ENCODE peak calls at places on chromosomes 1 and 21, in six cellular contexts. K is uterus, X is gastrocnemius medialis, O is adrenal gland, Q is transverse colon, G is Peyer's patch. D is an unnamed sample.

GRCh38 chr21:29228306-29228705 is 70.4 kb upstream of the BACH1 start:
- DNase-seq in K (no peak), X (no peak), O (no peak), Q (no peak), G (no peak), D (no peak)

GRCh38 chr1:62398377-62398776 is 38.5 kb upstream of the USP1 start:
- DNase-seq in K (no peak), X (no peak), O (no peak), Q (no peak), G (no peak), D (no peak)

GRCh38 chr1:224223819-224224714 is 41.0 kb downstream of the DEGS1 start:
- DNase-seq in K (no peak), X (no peak), O (no peak), Q (no peak), G (no peak), D (no peak)

GRCh38 chr1:59900640-59901039 is 25.9 kb downstream of the CYP2J2 start:
- DNase-seq in K (no peak), X (no peak), O (no peak), Q (no peak), G (no peak), D (no peak)

GRCh38 chr1:162918111-162918754 is 57.3 kb upstream of the CCDC190 start:
- DNase-seq in K (no peak), X (no peak), O (no peak), Q (no peak), G (no peak), D (no peak)

GRCh38 chr1:21909286-21909759 is 27.8 kb downstream of the HSPG2 start:
- DNase-seq in K (no peak), X (peak; percentile 34), O (peak; percentile 72), Q (no peak), G (no peak), D (no peak)

GRCh38 chr1:46027788-46028573 is 104.4 kb downstream of the PIK3R3 start:
- DNase-seq in K (no peak), X (no peak), O (no peak), Q (no peak), G (no peak), D (no peak)

GRCh38 chr21:40345700-40346099 is 478.5 kb downstream of the PCP4 start:
- DNase-seq in K (no peak), X (no peak), O (no peak), Q (no peak), G (no peak), D (no peak)

GRCh38 chr1:98001764-98002163 is 80.9 kb upstream of the DPYD start:
- DNase-seq in K (no peak), X (no peak), O (no peak), Q (no peak), G (no peak), D (no peak)

GRCh38 chr21:44920694-44921604 is at the start of gene ITGB2:
- DNase-seq in K (no peak), X (no peak), O (peak; percentile 49), Q (peak; percentile 57), G (peak; percentile 86), D (no peak)

GRCh38 chr1:20711285-20712209 is 6.3 kb downstream of the KIF17 start:
- DNase-seq in K (no peak), X (no peak), O (no peak), Q (no peak), G (no peak), D (no peak)

GRCh38 chr1:214558002-214558770 is 6.8 kb upstream of the PTPN14 start:
- DNase-seq in K (peak; percentile 21), X (no peak), O (no peak), Q (no peak), G (no peak), D (no peak)

GRCh38 chr1:5727871-5728643 is 264.2 kb downstream of the NPHP4 start:
- DNase-seq in K (no peak), X (no peak), O (no peak), Q (no peak), G (no peak), D (no peak)

GRCh38 chr1:32868085-32868484 is 2.6 kb downstream of the FNDC5 start:
- DNase-seq in K (no peak), X (no peak), O (no peak), Q (no peak), G (no peak), D (peak; percentile 13)

GRCh38 chr1:228087771-228088251 is 5.3 kb downstream of the ARF1 start:
- DNase-seq in K (no peak), X (no peak), O (peak; percentile 69), Q (peak; percentile 9), G (no peak), D (peak; percentile 38)

GRCh38 chr1:211551628-211552465 is 27.1 kb downstream of the SLC30A1 start:
- DNase-seq in K (no peak), X (no peak), O (no peak), Q (no peak), G (peak; percentile 22), D (no peak)

GRCh38 chr1:41683681-41684500 is 199.4 kb upstream of the EDN2 start:
- DNase-seq in K (no peak), X (no peak), O (peak; percentile 47), Q (no peak), G (peak; percentile 64), D (no peak)

GRCh38 chr21:40625991-40626390 is 221.0 kb downstream of the DSCAM start:
- DNase-seq in K (no peak), X (no peak), O (no peak), Q (no peak), G (no peak), D (no peak)

GRCh38 chr1:63326106-63326472 is 3.7 kb downstream of the FOXD3 start:
- DNase-seq in K (no peak), X (no peak), O (no peak), Q (no peak), G (no peak), D (no peak)

GRCh38 chr1:14866841-14867626 is 268.5 kb downstream of the KAZN start:
- DNase-seq in K (no peak), X (no peak), O (no peak), Q (no peak), G (no peak), D (no peak)

GRCh38 chr1:202135221-202135721 is 9.3 kb downstream of the ARL8A start:
- DNase-seq in K (peak; percentile 66), X (peak; percentile 40), O (peak; percentile 72), Q (peak; percentile 55), G (peak; percentile 74), D (peak; percentile 80)

GRCh38 chr1:2815551-2815950 is 14.1 kb upstream of the TTC34 start:
- DNase-seq in K (no peak), X (no peak), O (no peak), Q (no peak), G (no peak), D (no peak)

GRCh38 chr1:247111636-247112478 is 7.7 kb upstream of the ZNF669 start:
- DNase-seq in K (peak; percentile 60), X (peak; percentile 62), O (peak; percentile 67), Q (peak; percentile 69), G (peak; percentile 67), D (peak; percentile 75)

GRCh38 chr1:69494171-69494570 is 73.6 kb upstream of the LRRC7 start:
- DNase-seq in K (no peak), X (no peak), O (no peak), Q (no peak), G (no peak), D (no peak)

GRCh38 chr21:42239973-42240372 is 21.0 kb downstream of the ABCG1 start:
- DNase-seq in K (no peak), X (no peak), O (no peak), Q (no peak), G (no peak), D (no peak)

GRCh38 chr21:42245348-42246185 is 26.6 kb downstream of the ABCG1 start:
- DNase-seq in K (no peak), X (no peak), O (peak; percentile 52), Q (no peak), G (no peak), D (peak; percentile 51)

GRCh38 chr21:42242611-42243010 is 23.7 kb downstream of the ABCG1 start:
- DNase-seq in K (no peak), X (no peak), O (no peak), Q (no peak), G (no peak), D (no peak)

GRCh38 chr21:42239556-42239955 is 20.6 kb downstream of the ABCG1 start:
- DNase-seq in K (no peak), X (no peak), O (no peak), Q (no peak), G (no peak), D (no peak)

GRCh38 chr21:42243026-42243425 is 24.1 kb downstream of the ABCG1 start:
- DNase-seq in K (no peak), X (no peak), O (no peak), Q (no peak), G (no peak), D (no peak)
- H3K27ac ChIP-seq in K (no peak overlapping the region), X (no peak overlapping the region), O (no peak overlapping the region), Q (no peak overlapping the region), G (no peak overlapping the region), D (no peak overlapping the region)

DNA sequence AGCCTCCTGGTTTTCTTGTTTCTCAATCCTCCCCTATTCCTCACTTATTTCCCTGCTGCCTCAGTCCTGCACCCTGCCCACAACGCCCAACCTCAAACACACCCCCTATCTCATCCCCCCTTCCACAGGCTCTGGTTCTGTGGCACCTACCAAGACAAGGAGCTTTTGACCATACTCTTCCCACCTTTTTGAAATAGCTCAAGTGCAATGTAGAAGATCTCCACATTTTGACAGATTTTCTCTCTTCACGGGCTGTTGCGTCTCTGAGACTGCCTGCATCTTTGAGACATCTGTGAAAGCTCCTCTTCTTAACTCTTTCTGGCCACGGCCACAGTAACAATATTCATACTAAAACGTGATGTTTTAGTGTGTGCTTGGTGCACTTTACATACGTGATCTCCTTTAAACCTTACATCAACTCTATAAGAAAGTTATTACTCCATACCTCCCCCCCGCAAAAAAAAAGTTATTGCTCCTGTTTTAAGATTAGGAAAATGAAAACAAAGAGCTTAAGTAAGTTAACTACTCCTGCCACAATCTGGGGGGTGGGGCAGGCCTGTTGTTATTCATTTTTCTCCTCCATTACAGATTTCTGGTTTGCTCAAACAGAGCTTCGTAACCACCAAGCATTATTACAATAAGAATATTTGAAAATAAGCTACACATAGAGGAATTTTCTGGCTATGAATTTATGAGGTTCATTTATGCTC is 1.8 kb upstream of the SERBP1 start:
- DNase-seq in K (no peak), X (peak; percentile 28), O (no peak), Q (no peak), G (no peak), D (no peak)
- H3K4me3 ChIP-seq in K (no peak overlapping the region), X (peak overlapping the region; percentile 96), O (no peak overlapping the region), Q (no peak overlapping the region), G (no peak overlapping the region), D (no peak overlapping the region)

DNA sequence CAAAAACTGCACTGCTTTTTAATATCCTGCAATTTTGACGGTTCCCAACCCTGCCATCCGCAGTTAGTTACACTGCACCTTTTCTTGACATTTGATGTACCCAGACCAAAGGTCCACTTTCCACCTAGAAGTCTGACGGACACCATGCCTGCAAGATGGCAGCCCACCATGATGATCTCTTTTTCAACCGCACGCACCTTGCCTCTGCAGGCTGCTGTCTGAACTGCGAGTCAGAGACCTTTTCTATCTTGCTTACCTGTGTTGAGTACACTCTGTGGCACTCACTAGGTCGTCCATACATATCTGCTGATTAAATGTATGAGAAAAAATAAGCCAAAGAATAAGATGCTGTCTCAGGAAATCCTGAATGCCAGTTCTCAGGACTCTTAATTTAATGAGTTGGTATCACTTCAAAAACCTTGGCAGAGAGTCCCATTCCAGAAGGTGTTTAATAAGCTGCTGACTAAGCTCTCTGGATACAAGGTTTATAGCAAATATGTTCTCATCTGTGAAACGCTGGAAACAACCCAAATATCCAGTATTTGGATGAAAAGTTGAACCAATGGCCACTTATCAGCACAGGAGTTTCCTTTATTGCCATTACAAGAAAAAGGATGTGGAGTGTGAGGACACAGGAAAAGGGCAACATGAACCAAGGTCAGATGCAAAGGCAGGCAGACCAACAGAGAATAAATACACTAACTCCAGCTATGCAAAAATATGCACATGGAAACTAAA is 37.9 kb downstream of the GNG12 start:
- DNase-seq in K (no peak), X (no peak), O (no peak), Q (no peak), G (no peak), D (no peak)
- TF ChIP-seq POLR2A in K (no peak), X (no peak), O (no peak), Q (no peak), G (no peak), D (no peak)

GRCh38 chr1:212566522-212567479 is 41.8 kb upstream of the ATF3 start:
- DNase-seq in K (peak; percentile 53), X (no peak), O (peak; percentile 52), Q (peak; percentile 45), G (peak; percentile 71), D (peak; percentile 54)
- H3K27ac ChIP-seq in K (peak overlapping the region; percentile 67), X (peak overlapping the region; percentile 70), O (peak overlapping the region; percentile 67), Q (peak overlapping the region; percentile 66), G (peak overlapping the region; percentile 53), D (peak overlapping the region; percentile 66)